ENCODE peak calls at places on chromosomes 16 and 17, in seven cellular contexts. O is activated CD4-positive, alpha-beta T cell treated with anti-CD3 and anti-CD28 coated beads, Interleukin-2, amount 50 U/mL, for 48 hours; S is smooth muscle cell of the brain vasculature; A is effector CD4-positive, alpha-beta T cell; G is activated T-helper 1 cell treated with anti-CD3 and anti-CD28 coated beads, Interleukin-2, amount 50 U/mL, for 16 hours; U is NT2/D1; B is GM12891. E is an unnamed sample.
A peak's percentile ranks its signal among the peaks of the same experiment; 100 is the strongest.

GRCh38 chr17:57962441-57963148 is 7.4 kb upstream of the CUEDC1 start:
- DNase-seq in O (no peak), S (no peak), A (no peak), G (no peak), U (no peak), B (no peak), E (no peak)

GRCh38 chr17:47205419-47205963 is 3.7 kb upstream of the MYL4 start:
- DNase-seq in O (peak; percentile 54), S (no peak), A (peak; percentile 49), G (peak; percentile 26), U (no peak), B (no peak), E (no peak)

GRCh38 chr17:12928736-12929135 is 89.1 kb downstream of the ELAC2 start:
- DNase-seq in O (no peak), S (no peak), A (no peak), G (no peak), U (no peak), B (no peak), E (no peak)

GRCh38 chr16:15489016-15489415 is 54.6 kb downstream of the BMERB1 start:
- DNase-seq in O (no peak), S (no peak), A (no peak), G (no peak), U (no peak), B (no peak), E (no peak)

GRCh38 chr16:10242916-10243315 is 60.7 kb upstream of the GRIN2A start:
- DNase-seq in O (no peak), S (no peak), A (no peak), G (no peak), U (no peak), B (no peak), E (no peak)

GRCh38 chr17:74758846-74759163 is 10.4 kb downstream of the NHERF1 start:
- DNase-seq in O (no peak), S (no peak), A (no peak), G (no peak), U (no peak), B (no peak), E (peak; percentile 74)

GRCh38 chr16:4371481-4372314 is at the start of gene VASN:
- DNase-seq in O (peak; percentile 65), S (no peak), A (peak; percentile 69), G (peak; percentile 37), U (no peak), B (peak; percentile 98), E (peak; percentile 79)

GRCh38 chr16:57225978-57226377 is 19.1 kb upstream of the ARL2BP start:
- DNase-seq in O (no peak), S (no peak), A (no peak), G (no peak), U (no peak), B (no peak), E (no peak)

GRCh38 chr16:27826893-27827289 is 236.6 kb downstream of the GSG1L start:
- DNase-seq in O (no peak), S (no peak), A (no peak), G (no peak), U (no peak), B (no peak), E (no peak)

GRCh38 chr17:78529871-78530670 is 47.1 kb downstream of the DNAH17 start:
- DNase-seq in O (no peak), S (no peak), A (no peak), G (no peak), U (no peak), B (no peak), E (no peak)

GRCh38 chr16:12231666-12232065 is 255.1 kb downstream of the SNX29 start:
- DNase-seq in O (no peak), S (no peak), A (no peak), G (no peak), U (no peak), B (no peak), E (no peak)

GRCh38 chr16:86768999-86769398 is 190.7 kb downstream of the FOXL1 start:
- DNase-seq in O (no peak), S (no peak), A (no peak), G (no peak), U (no peak), B (no peak), E (no peak)

GRCh38 chr17:56707312-56708219 is 114.1 kb downstream of the NOG start:
- DNase-seq in O (no peak), S (no peak), A (no peak), G (no peak), U (peak; percentile 70), B (no peak), E (no peak)

E was measured in erythroblast.